ENCODE peak calls at places on chromosome 1, in seven cellular contexts. P is HTR-8/SVneo; L is fibroblast of villous mesenchyme; I is HEK293T; Q is naive B cell; X is stimulated activated CD8-positive, alpha-beta memory T cell treated with anti-CD3 and anti-CD28 coated beads, Interleukin-15, amount 100 ng/mL, for 1 hour; C is neuronal stem cell. A is an unnamed sample.

GRCh38 chr1:213457733-213458132 is 406.7 kb downstream of the RPS6KC1 start:
- DNase-seq in P (no peak), L (no peak), I (no peak), Q (no peak), X (no peak), C (no peak), A (no peak)

GRCh38 chr1:57424231-57425027 is 569 bp upstream of the DAB1 start:
- DNase-seq in P (peak), L (peak), I (peak), Q (no peak), X (no peak), C (peak), A (peak)

GRCh38 chr1:231028676-231029075 is 11.4 kb downstream of the FAM89A start:
- DNase-seq in P (no peak), L (no peak), I (no peak), Q (no peak), X (no peak), C (no peak), A (no peak)

GRCh38 chr1:111441573-111442192 is 7.4 kb downstream of the WDR77 start:
- DNase-seq in P (no peak), L (peak), I (peak), Q (peak), X (peak), C (peak), A (peak)

GRCh38 chr1:11567244-11568065 is 86.8 kb downstream of the FBXO2 start:
- DNase-seq in P (no peak), L (no peak), I (no peak), Q (no peak), X (no peak), C (no peak), A (no peak)

GRCh38 chr1:184843732-184844495 is 89.3 kb upstream of the EDEM3 start:
- DNase-seq in P (no peak), L (peak), I (no peak), Q (no peak), X (peak), C (no peak), A (no peak)

GRCh38 chr1:113396585-113396984 is 6.3 kb downstream of the MAGI3 start:
- DNase-seq in P (peak), L (peak), I (no peak), Q (no peak), X (no peak), C (no peak), A (no peak)

GRCh38 chr1:171965802-171966201 is 124.5 kb downstream of the DNM3 start:
- DNase-seq in P (no peak), L (no peak), I (no peak), Q (no peak), X (no peak), C (no peak), A (no peak)

GRCh38 chr1:35924838-35925237 is 6.1 kb upstream of the AGO3 start:
- DNase-seq in P (no peak), L (no peak), I (no peak), Q (peak), X (no peak), C (no peak), A (no peak)

GRCh38 chr1:54949971-54950360 is 30.5 kb upstream of the TMEM61 start:
- DNase-seq in P (no peak), L (peak), I (no peak), Q (no peak), X (no peak), C (no peak), A (no peak)

A was measured in left ventricle myocardium superior.